ENCODE peak calls at places on chromosomes 4 and X, in seven cellular contexts. L is mesenchymal stem cell, F is neuronal stem cell, E is fibroblast of lung, U is Karpas-422, D is GM23248, C is neural progenitor cell. W is an unnamed sample.

GRCh38 chrX:41703574-41704029 is 14.8 kb downstream of the GPR34 start:
- DNase-seq in L (no peak), F (no peak), E (no peak), U (no peak), D (no peak), C (no peak), W (no peak)

GRCh38 chr4:167088115-167088514 is 146.2 kb downstream of the SPOCK3 start:
- DNase-seq in L (no peak), F (no peak), E (no peak), U (no peak), D (no peak), C (no peak), W (no peak)

GRCh38 chr4:170097681-170098080 is 7.9 kb upstream of the AADAT start:
- DNase-seq in L (no peak), F (no peak), E (no peak), U (no peak), D (no peak), C (no peak), W (no peak)

GRCh38 chrX:154531626-154532025 is 15.0 kb downstream of the G6PD start:
- DNase-seq in L (peak), F (no peak), E (no peak), U (no peak), D (peak), C (no peak), W (peak)

GRCh38 chr4:38867478-38868054 is at the start of gene FAM114A1:
- DNase-seq in L (peak), F (peak), E (peak), U (peak), D (peak), C (peak), W (peak)

GRCh38 chr4:124710911-124711310 is 1.6 kb downstream of the ANKRD50 start:
- DNase-seq in L (peak), F (no peak), E (peak), U (no peak), D (peak), C (no peak), W (no peak)

GRCh38 chrX:77442728-77443127 is 4.5 kb upstream of the FGF16 start:
- DNase-seq in L (peak), F (no peak), E (peak), U (no peak), D (peak), C (no peak), W (no peak)

GRCh38 chr4:159117968-159118367 is 15.1 kb downstream of the RAPGEF2 start:
- DNase-seq in L (no peak), F (no peak), E (no peak), U (no peak), D (no peak), C (no peak), W (no peak)

GRCh38 chrX:34918856-34919255 is 23.7 kb upstream of the FAM47B start:
- DNase-seq in L (peak), F (peak), E (peak), U (peak), D (peak), C (peak), W (peak)

GRCh38 chr4:82975792-82976191 is 34.8 kb downstream of the LIN54 start:
- DNase-seq in L (peak), F (no peak), E (peak), U (peak), D (peak), C (no peak), W (no peak)

GRCh38 chr4:8276358-8277240 is 7.0 kb downstream of the HTRA3 start:
- DNase-seq in L (no peak), F (no peak), E (peak), U (no peak), D (peak), C (no peak), W (no peak)

GRCh38 chrX:112672788-112673560 is 6.8 kb downstream of the LHFPL1 start:
- DNase-seq in L (no peak), F (no peak), E (no peak), U (no peak), D (peak), C (no peak), W (no peak)
- H2AFZ ChIP-seq in L (no peak), F (no peak), E (no peak), U (no peak), D (no peak), C (no peak), W (no peak)

GRCh38 chrX:47836164-47837072 is at the start of gene ZNF81:
- DNase-seq in L (peak), F (peak), E (peak), U (peak), D (peak), C (peak), W (peak)
- H2AFZ ChIP-seq in L (peak), F (peak), E (peak), U (peak), D (peak), C (peak), W (no peak)

GRCh38 chr4:36264205-36264826 is 17.1 kb upstream of the DTHD1 start:
- DNase-seq in L (no peak), F (no peak), E (no peak), U (no peak), D (no peak), C (no peak), W (no peak)

GRCh38 chr4:36256398-36256828 is 12.1 kb upstream of the ARAP2 start:
- DNase-seq in L (no peak), F (no peak), E (no peak), U (no peak), D (no peak), C (no peak), W (no peak)

GRCh38 chr4:36255575-36255974 is 11.3 kb upstream of the ARAP2 start:
- DNase-seq in L (no peak), F (no peak), E (no peak), U (no peak), D (no peak), C (no peak), W (no peak)

DNA sequence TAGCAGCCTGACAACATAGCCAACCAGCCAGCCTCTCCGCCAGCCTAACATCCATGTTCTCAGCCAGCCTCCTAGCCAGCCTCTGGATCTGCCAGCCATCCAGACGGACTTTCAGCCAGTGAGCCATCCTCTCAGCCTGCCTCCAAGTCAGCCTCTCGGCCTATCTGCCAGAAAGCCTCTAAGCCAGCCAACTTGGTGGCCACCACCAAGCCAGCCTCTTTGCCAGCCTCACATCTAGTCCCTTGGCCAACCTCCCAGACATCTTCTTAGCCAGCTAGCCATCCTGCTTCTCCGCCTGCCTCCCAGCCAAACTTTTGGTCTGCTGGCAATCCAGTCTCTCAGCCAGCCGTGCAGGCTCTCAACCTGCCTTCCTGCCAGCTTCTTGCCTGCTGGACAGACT is 16.4 kb upstream of the ARAP2 start:
- DNase-seq in L (no peak), F (no peak), E (no peak), U (no peak), D (no peak), C (no peak), W (no peak)
- H2AFZ ChIP-seq in L (peak), F (no peak), E (no peak), U (no peak), D (no peak), C (no peak), W (no peak)

GRCh38 chr4:18021720-18022571 is at the start of gene LCORL:
- DNase-seq in L (peak), F (peak), E (peak), U (peak), D (peak), C (peak), W (peak)

GRCh38 chr4:18020145-18020670 is 1.3 kb downstream of the LCORL start:
- DNase-seq in L (no peak), F (no peak), E (peak), U (peak), D (peak), C (peak), W (peak)

GRCh38 chr4:18020671-18021469 is 685 bp downstream of the LCORL start:
- DNase-seq in L (peak), F (peak), E (peak), U (peak), D (peak), C (peak), W (peak)

GRCh38 chr4:18022572-18023039 is 1.1 kb upstream of the LCORL start:
- DNase-seq in L (no peak), F (no peak), E (peak), U (no peak), D (peak), C (peak), W (no peak)

GRCh38 chr4:18021470-18021719 is 160 bp downstream of the LCORL start:
- DNase-seq in L (peak), F (no peak), E (peak), U (no peak), D (no peak), C (no peak), W (no peak)
- H2AFZ ChIP-seq in L (peak), F (peak), E (peak), U (peak), D (peak), C (peak), W (no peak)

DNA sequence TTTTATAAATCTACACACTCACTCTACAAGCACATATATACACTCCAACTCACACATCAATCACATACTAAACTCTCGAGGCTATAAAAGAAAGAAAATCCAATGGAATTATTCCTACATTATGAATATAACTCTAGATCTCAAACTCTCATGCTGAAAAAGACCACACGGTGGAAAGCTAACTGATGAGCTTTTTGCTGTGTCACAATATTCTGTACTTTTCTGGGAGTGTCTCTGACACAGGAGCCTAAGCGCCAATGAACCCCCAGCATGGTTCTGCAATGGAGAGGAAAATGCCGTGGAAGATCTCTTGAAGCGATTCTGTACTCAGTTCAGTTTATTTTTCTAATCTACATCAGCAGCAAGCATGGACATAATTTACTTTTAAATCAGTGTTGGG is 124.2 kb upstream of the ETNPPL start:
- DNase-seq in L (no peak), F (no peak), E (no peak), U (no peak), D (no peak), C (no peak), W (no peak)
- H2AFZ ChIP-seq in L (no peak), F (no peak), E (no peak), U (no peak), D (peak), C (no peak), W (no peak)

GRCh38 chr4:6527259-6527658 is 47.7 kb upstream of the MAN2B2 start:
- DNase-seq in L (no peak), F (no peak), E (no peak), U (no peak), D (no peak), C (no peak), W (no peak)

GRCh38 chr4:6525474-6525873 is 49.5 kb upstream of the MAN2B2 start:
- DNase-seq in L (no peak), F (no peak), E (no peak), U (no peak), D (no peak), C (no peak), W (no peak)

GRCh38 chr4:6524436-6524835 is 50.6 kb upstream of the MAN2B2 start:
- DNase-seq in L (no peak), F (no peak), E (no peak), U (peak), D (no peak), C (no peak), W (no peak)

GRCh38 chr4:6526696-6527095 is 48.3 kb upstream of the MAN2B2 start:
- DNase-seq in L (no peak), F (no peak), E (no peak), U (no peak), D (no peak), C (no peak), W (peak)

DNA sequence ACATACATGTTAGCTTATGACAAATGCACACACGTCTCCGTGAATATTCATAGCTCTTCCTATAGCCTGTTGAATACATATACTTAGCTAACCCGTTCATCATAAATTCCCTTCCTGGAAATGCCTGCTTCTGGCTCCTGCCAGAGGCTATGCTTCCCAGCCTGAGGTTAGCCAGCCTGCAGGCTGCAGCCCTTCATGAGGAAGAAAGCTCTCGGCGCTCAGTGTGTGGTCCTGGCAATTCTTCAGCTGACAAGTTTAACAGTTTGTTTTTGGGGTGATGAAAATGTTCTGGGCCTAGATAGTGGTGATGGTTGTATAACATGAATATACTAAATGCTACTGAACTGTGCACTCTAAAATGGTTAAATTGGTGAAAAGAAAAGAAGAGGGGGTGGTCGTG is 48.8 kb upstream of the MAN2B2 start:
- DNase-seq in L (no peak), F (no peak), E (no peak), U (no peak), D (no peak), C (no peak), W (no peak)
- H2AFZ ChIP-seq in L (no peak), F (no peak), E (no peak), U (no peak), D (no peak), C (no peak), W (no peak)

DNA sequence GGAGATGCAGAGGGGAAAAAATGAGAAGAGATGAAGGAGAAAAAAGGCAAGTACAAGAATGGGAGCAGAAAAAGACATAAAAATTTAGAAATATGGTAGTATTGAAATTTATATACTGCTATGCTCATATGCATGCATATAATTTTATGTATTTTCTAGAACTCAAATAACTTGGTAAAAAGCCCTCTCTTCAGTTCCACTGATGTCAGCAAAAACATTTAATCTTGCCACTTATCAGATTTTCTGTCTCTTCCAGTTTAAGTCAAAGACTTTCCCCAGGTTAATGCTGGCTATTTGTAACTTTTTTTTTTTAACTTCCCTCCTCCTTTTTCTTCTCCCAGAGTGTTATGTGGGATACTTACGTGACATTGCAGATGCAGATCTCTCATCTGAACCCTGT is 617.5 kb upstream of the CPEB2 start:
- DNase-seq in L (no peak), F (no peak), E (no peak), U (no peak), D (no peak), C (no peak), W (no peak)
- H2AFZ ChIP-seq in L (no peak), F (no peak), E (no peak), U (no peak), D (no peak), C (no peak), W (no peak)

DNA sequence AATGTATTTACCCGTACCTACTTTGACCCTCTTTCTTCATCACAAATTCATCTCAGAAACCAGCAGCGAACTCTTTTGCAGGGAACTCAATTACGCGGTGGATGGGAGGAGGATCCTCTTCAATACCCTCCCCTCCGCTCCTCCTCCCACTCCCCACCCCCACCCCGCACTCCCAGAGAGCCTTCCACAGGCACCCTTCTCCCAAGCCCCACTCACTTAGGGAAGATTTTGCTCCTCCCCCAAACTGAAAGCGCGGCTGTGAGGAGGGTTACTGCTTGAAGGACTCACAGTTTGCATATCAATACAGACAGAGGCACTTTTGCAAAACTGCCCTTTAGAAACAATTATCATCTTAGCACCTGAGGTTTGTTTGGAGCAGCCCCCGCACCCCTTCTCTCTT is 955 bp upstream of the IL1RAPL1 start:
- DNase-seq in L (peak), F (peak), E (peak), U (no peak), D (no peak), C (peak), W (peak)
- H2AFZ ChIP-seq in L (no peak), F (no peak), E (peak), U (no peak), D (peak), C (peak), W (no peak)

W was measured in H9.